ENCODE peak calls at places on chromosomes 2 and 18, in four cellular contexts. One of them, this sample, is unnamed.

GRCh38 chr2:198293281-198293680 is 488.9 kb downstream of the PLCL1 start:
- DNase-seq in GM12878: no peak
- DNase-seq in K562: peak
- DNase-seq in HepG2: no peak
- DNase-seq in this sample: no peak

GRCh38 chr2:172425336-172425735 is 2.0 kb upstream of the ITGA6 start:
- DNase-seq in K562: no peak
- DNase-seq in HepG2: no peak
- DNase-seq in GM12878: no peak
- DNase-seq in this sample: no peak

GRCh38 chr18:53070706-53071105 is 730.7 kb downstream of the DCC start:
- DNase-seq in K562: no peak
- DNase-seq in HepG2: no peak
- DNase-seq in GM12878: no peak
- DNase-seq in this sample: no peak

GRCh38 chr18:72555101-72555500 is 11.0 kb upstream of the CBLN2 start:
- DNase-seq in GM12878: no peak
- DNase-seq in K562: no peak
- DNase-seq in HepG2: no peak
- DNase-seq in this sample: no peak

GRCh38 chr2:72137498-72138010 is 10.1 kb downstream of the CYP26B1 start:
- DNase-seq in GM12878: no peak
- DNase-seq in K562: peak
- DNase-seq in HepG2: peak
- DNase-seq in this sample: peak

GRCh38 chr2:9799729-9800632 is 43.3 kb upstream of the TAF1B start:
- DNase-seq in HepG2: peak
- DNase-seq in K562: peak
- DNase-seq in GM12878: peak
- DNase-seq in this sample: peak

GRCh38 chr2:3703741-3704355 is 473 bp downstream of the DCDC2C start:
- DNase-seq in GM12878: no peak
- DNase-seq in K562: no peak
- DNase-seq in HepG2: no peak
- DNase-seq in this sample: no peak

GRCh38 chr2:100397976-100398375 is 19.5 kb downstream of the CHST10 start:
- DNase-seq in HepG2: no peak
- DNase-seq in K562: no peak
- DNase-seq in GM12878: no peak
- DNase-seq in this sample: no peak

GRCh38 chr2:121038831-121039230 is 246.2 kb downstream of the TFCP2L1 start:
- DNase-seq in HepG2: no peak
- DNase-seq in K562: no peak
- DNase-seq in GM12878: no peak
- DNase-seq in this sample: no peak

GRCh38 chr2:47269316-47270232 is 114.5 kb upstream of the STPG4 start:
- DNase-seq in GM12878: no peak
- DNase-seq in K562: peak
- DNase-seq in HepG2: peak
- DNase-seq in this sample: no peak

GRCh38 chr2:24505534-24505933 is 14.5 kb downstream of the NCOA1 start:
- DNase-seq in K562: no peak
- DNase-seq in HepG2: no peak
- DNase-seq in GM12878: no peak
- DNase-seq in this sample: no peak

GRCh38 chr2:44745460-44745859 is 196.0 kb upstream of the SIX3 start:
- DNase-seq in K562: no peak
- DNase-seq in GM12878: no peak
- DNase-seq in HepG2: no peak
- DNase-seq in this sample: no peak

GRCh38 chr2:100188326-100188725 is 45.9 kb upstream of the AFF3 start:
- DNase-seq in GM12878: no peak
- DNase-seq in K562: no peak
- DNase-seq in HepG2: no peak
- DNase-seq in this sample: no peak

GRCh38 chr2:134189009-134189717 is 64.7 kb upstream of the MGAT5 start:
- DNase-seq in GM12878: no peak
- DNase-seq in K562: no peak
- DNase-seq in HepG2: no peak
- DNase-seq in this sample: no peak

GRCh38 chr2:190343170-190343499 is 254 bp upstream of the INPP1 start:
- DNase-seq in K562: no peak
- DNase-seq in GM12878: no peak
- DNase-seq in HepG2: no peak
- DNase-seq in this sample: no peak

GRCh38 chr2:97661927-97662326 is 1.9 kb downstream of the ACTR1B start:
- DNase-seq in GM12878: no peak
- DNase-seq in HepG2: no peak
- DNase-seq in K562: no peak
- DNase-seq in this sample: no peak

GRCh38 chr18:35076556-35076955 is 35.3 kb downstream of the MAPRE2 start:
- DNase-seq in GM12878: no peak
- DNase-seq in HepG2: no peak
- DNase-seq in K562: no peak
- DNase-seq in this sample: no peak

GRCh38 chr2:10659898-10660568 is 29.7 kb downstream of the NOL10 start:
- DNase-seq in GM12878: no peak
- DNase-seq in K562: peak
- DNase-seq in HepG2: peak
- DNase-seq in this sample: no peak

GRCh38 chr2:163348843-163349395 is 386.9 kb downstream of the FIGN start:
- DNase-seq in GM12878: no peak
- DNase-seq in K562: no peak
- DNase-seq in HepG2: peak
- DNase-seq in this sample: no peak

GRCh38 chr2:8058652-8059051 is 623.2 kb upstream of the ID2 start:
- DNase-seq in GM12878: no peak
- DNase-seq in HepG2: no peak
- DNase-seq in K562: no peak
- DNase-seq in this sample: no peak

GRCh38 chr18:28995319-28995718 is 818.4 kb upstream of the CDH2 start:
- DNase-seq in HepG2: no peak
- DNase-seq in GM12878: no peak
- DNase-seq in K562: no peak
- DNase-seq in this sample: no peak

GRCh38 chr18:76672627-76673026 is 149.7 kb upstream of the ZNF236 start:
- DNase-seq in K562: no peak
- DNase-seq in GM12878: no peak
- DNase-seq in HepG2: no peak
- DNase-seq in this sample: no peak

GRCh38 chr2:134231296-134231964 is 22.4 kb upstream of the MGAT5 start:
- DNase-seq in GM12878: no peak
- DNase-seq in HepG2: no peak
- DNase-seq in K562: no peak
- DNase-seq in this sample: no peak

GRCh38 chr2:190435031-190435677 is 27.0 kb downstream of the MFSD6 start:
- DNase-seq in K562: no peak
- DNase-seq in HepG2: no peak
- DNase-seq in GM12878: no peak
- DNase-seq in this sample: no peak

GRCh38 chr2:186588940-186589732 is 720 bp upstream of the ITGAV start:
- DNase-seq in HepG2: peak
- DNase-seq in GM12878: no peak
- DNase-seq in K562: no peak
- DNase-seq in this sample: no peak

GRCh38 chr2:72027426-72028161 is 120.1 kb downstream of the CYP26B1 start:
- DNase-seq in HepG2: no peak
- DNase-seq in K562: no peak
- DNase-seq in GM12878: no peak
- DNase-seq in this sample: no peak

GRCh38 chr2:162071016-162071415 is 3.0 kb downstream of the DPP4 start:
- DNase-seq in HepG2: no peak
- DNase-seq in GM12878: no peak
- DNase-seq in K562: no peak
- DNase-seq in this sample: no peak

GRCh38 chr2:38626326-38627031 is 23.8 kb upstream of the HNRNPLL start:
- DNase-seq in GM12878: no peak
- DNase-seq in K562: no peak
- DNase-seq in HepG2: no peak
- DNase-seq in this sample: no peak

GRCh38 chr2:43161650-43162542 is 64.5 kb downstream of the ZFP36L2 start:
- DNase-seq in K562: peak
- DNase-seq in GM12878: no peak
- DNase-seq in HepG2: peak
- DNase-seq in this sample: no peak

GRCh38 chr2:143501245-143501644 is 372.0 kb downstream of the ARHGAP15 start:
- DNase-seq in GM12878: no peak
- DNase-seq in K562: no peak
- DNase-seq in HepG2: no peak
- DNase-seq in this sample: no peak

GRCh38 chr18:58135806-58136331 is 91.8 kb downstream of the NEDD4L start:
- DNase-seq in HepG2: peak
- DNase-seq in K562: peak
- DNase-seq in GM12878: peak
- DNase-seq in this sample: peak

GRCh38 chr2:238235331-238235732 is 4.5 kb downstream of the HES6 start:
- DNase-seq in K562: no peak
- DNase-seq in GM12878: no peak
- DNase-seq in HepG2: no peak
- DNase-seq in this sample: no peak

DNA sequence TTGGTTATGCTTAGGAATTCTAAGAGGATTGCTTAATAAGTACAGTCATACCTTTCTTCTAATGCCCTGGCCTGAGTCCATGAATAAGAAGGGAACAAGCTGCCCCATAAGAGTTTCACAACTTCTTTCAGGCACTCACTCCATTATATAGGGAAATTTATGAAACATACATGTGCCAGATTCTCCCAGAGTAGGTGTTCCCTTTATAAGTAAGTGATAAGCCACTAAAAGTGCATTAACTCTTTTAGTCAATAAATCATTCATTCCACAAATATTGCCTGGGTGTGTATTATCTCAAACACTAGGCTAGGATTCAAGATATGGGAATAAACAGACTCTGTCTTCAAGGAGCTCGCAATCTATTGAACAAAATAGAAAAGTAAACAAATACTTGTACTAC is 84.5 kb upstream of the RBBP8 start:
- DNase-seq in K562: no peak
- DNase-seq in GM12878: no peak
- DNase-seq in HepG2: no peak
- DNase-seq in this sample: no peak
- TF ChIP-seq TAF1 in K562: no peak
- TF ChIP-seq TAF1 in GM12878: no peak
- TF ChIP-seq TAF1 in HepG2: no peak
- TF ChIP-seq TAF1 in this sample: no peak

DNA sequence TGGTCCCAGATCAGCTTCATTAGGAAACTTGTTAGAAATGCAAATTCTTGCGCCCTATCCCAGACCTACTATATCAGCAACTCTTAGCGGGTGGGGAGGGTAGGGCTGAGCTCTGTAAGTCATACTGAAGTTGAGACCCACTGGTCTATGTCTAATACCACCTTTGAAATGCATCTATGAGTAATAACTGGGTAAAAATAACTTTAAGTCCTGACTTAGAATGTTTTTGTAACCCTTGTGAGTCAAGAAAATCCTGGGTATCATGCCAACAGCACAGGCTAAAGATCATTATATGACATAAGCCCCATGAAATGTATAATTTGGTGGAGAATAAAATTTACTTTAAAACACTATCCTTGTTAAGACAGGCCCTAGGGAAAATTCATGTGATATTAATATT is 41.4 kb downstream of the PRKD3 start:
- DNase-seq in GM12878: no peak
- DNase-seq in K562: no peak
- DNase-seq in HepG2: no peak
- DNase-seq in this sample: no peak
- TF ChIP-seq HDAC2 in GM12878: no peak
- TF ChIP-seq HDAC2 in K562: no peak
- TF ChIP-seq HDAC2 in HepG2: no peak
- TF ChIP-seq HDAC2 in this sample: no peak

DNA sequence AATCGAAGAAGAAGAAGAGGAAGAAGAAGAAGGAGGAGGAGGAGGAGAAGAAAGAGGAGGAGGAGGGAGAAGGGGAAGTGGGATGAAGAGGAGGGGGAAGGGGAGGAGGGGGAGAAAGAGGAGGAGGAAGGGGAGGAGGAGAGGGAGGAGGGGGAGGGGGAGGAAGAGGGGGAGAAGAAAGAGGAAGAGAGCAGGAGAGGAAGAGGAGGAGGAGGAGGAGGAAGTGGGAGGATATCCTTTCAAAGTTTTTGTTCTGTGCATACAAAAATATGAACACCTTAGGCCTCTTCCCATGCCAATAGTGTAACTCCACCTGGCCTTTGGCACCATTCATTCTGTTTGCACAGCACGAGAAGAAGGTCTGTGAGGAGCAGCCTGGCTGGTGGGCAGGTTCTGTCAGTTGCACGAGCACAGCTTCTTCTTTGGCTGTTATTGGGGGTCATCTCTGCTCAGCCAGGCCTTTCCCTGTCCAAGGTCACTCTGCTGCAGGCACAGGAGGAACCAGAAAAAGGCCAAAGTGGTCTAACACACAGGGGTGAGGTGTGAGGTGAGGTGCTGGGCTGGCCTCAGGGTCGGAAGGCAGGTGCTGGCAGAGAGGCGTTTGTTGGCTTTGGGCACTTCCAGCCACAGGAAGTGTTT is 25.8 kb upstream of the PLB1 start:
- DNase-seq in K562: no peak
- DNase-seq in GM12878: no peak
- DNase-seq in HepG2: no peak
- DNase-seq in this sample: no peak
- TF ChIP-seq TAF1 in K562: no peak
- TF ChIP-seq TAF1 in GM12878: no peak
- TF ChIP-seq TAF1 in HepG2: no peak
- TF ChIP-seq TAF1 in this sample: no peak

GRCh38 chr2:159795781-159796667 is 2.0 kb downstream of the CD302 start:
- DNase-seq in HepG2: no peak
- DNase-seq in K562: no peak
- DNase-seq in GM12878: no peak
- DNase-seq in this sample: no peak
- TF ChIP-seq HDAC2 in HepG2: no peak
- TF ChIP-seq HDAC2 in K562: no peak
- TF ChIP-seq HDAC2 in GM12878: no peak
- TF ChIP-seq HDAC2 in this sample: no peak

This sample was measured in H1.